ENCODE peak calls at places on chromosome 11, in six cellular contexts. Q, D, R, X, S and W are unnamed samples.

GRCh38 chr11:55707029-55707428 is 45.0 kb downstream of the OR4C6 start:
- DNase-seq in Q (peak), D (peak), R (peak), X (no peak), S (no peak), W (no peak)

GRCh38 chr11:106697058-106697457 is 321.2 kb downstream of the GUCY1A2 start:
- DNase-seq in Q (no peak), D (peak), R (peak), X (no peak), S (no peak), W (no peak)

GRCh38 chr11:54930930-54931329 is 224.3 kb downstream of the OR4A5 start:
- DNase-seq in Q (no peak), D (no peak), R (no peak), X (no peak), S (no peak), W (no peak)

GRCh38 chr11:134037093-134037908 is 31.6 kb upstream of the JAM3 start:
- DNase-seq in Q (peak), D (peak), R (peak), X (peak), S (peak), W (peak)

GRCh38 chr11:94417386-94417987 is 16.3 kb upstream of the GPR83 start:
- DNase-seq in Q (no peak), D (peak), R (peak), X (no peak), S (no peak), W (no peak)

GRCh38 chr11:12179019-12179418 is 68.6 kb downstream of the MICAL2 start:
- DNase-seq in Q (no peak), D (no peak), R (no peak), X (no peak), S (no peak), W (no peak)

GRCh38 chr11:46281374-46281831 is 3.9 kb downstream of the CREB3L1 start:
- DNase-seq in Q (no peak), D (peak), R (peak), X (no peak), S (no peak), W (no peak)

GRCh38 chr11:110251837-110252236 is 44.6 kb downstream of the RDX start:
- DNase-seq in Q (no peak), D (peak), R (peak), X (no peak), S (no peak), W (no peak)

GRCh38 chr11:8759634-8760033 is 77.0 kb downstream of the RPL27A start:
- DNase-seq in Q (no peak), D (no peak), R (no peak), X (no peak), S (no peak), W (no peak)

GRCh38 chr11:107040447-107041444 is 22.5 kb upstream of the GUCY1A2 start:
- DNase-seq in Q (no peak), D (peak), R (peak), X (no peak), S (no peak), W (no peak)

GRCh38 chr11:134643519-134644042 is 231.5 kb upstream of the B3GAT1 start:
- DNase-seq in Q (no peak), D (no peak), R (no peak), X (no peak), S (no peak), W (no peak)

GRCh38 chr11:77819921-77820564 is 479 bp downstream of the RSF1 start:
- DNase-seq in Q (peak), D (peak), R (peak), X (peak), S (peak), W (peak)

GRCh38 chr11:84140386-84141169 is 854.4 kb upstream of the CCDC90B start:
- DNase-seq in Q (no peak), D (no peak), R (no peak), X (no peak), S (no peak), W (no peak)

GRCh38 chr11:46309669-46310288 is 32.3 kb downstream of the CREB3L1 start:
- DNase-seq in Q (peak), D (no peak), R (no peak), X (no peak), S (no peak), W (no peak)

GRCh38 chr11:69151811-69152210 is 3.9 kb upstream of the SMIM38 start:
- DNase-seq in Q (no peak), D (no peak), R (peak), X (no peak), S (no peak), W (no peak)

GRCh38 chr11:75277991-75278790 is 37.6 kb downstream of the TPBGL start:
- DNase-seq in Q (no peak), D (no peak), R (no peak), X (no peak), S (no peak), W (no peak)

GRCh38 chr11:86811637-86812321 is 11.4 kb downstream of the PRSS23 start:
- DNase-seq in Q (no peak), D (peak), R (peak), X (no peak), S (no peak), W (no peak)

GRCh38 chr11:111046291-111046690 is 199.2 kb upstream of the POU2AF2 start:
- DNase-seq in Q (no peak), D (no peak), R (no peak), X (no peak), S (no peak), W (no peak)

GRCh38 chr11:107549253-107549953 is 16.1 kb downstream of the ALKBH8 start:
- DNase-seq in Q (peak), D (peak), R (peak), X (no peak), S (peak), W (peak)

GRCh38 chr11:119752324-119752723 is 23.3 kb upstream of the NECTIN1 start:
- DNase-seq in Q (no peak), D (no peak), R (no peak), X (no peak), S (no peak), W (no peak)

GRCh38 chr11:73361953-73362776 is 14.0 kb upstream of the RELT start:
- DNase-seq in Q (no peak), D (no peak), R (no peak), X (no peak), S (no peak), W (no peak)

GRCh38 chr11:66866420-66867010 is 9.7 kb downstream of the LRFN4 start:
- DNase-seq in Q (no peak), D (no peak), R (no peak), X (no peak), S (no peak), W (no peak)